ENCODE peak calls at places on chromosomes 3 and 15, in four cellular contexts. T is uterus, S is ovary, C is vagina. O is an unnamed sample. For H3K36me3, the result is how much of the 10 kb centered on the place peaks cover.

GRCh38 chr15:41908681-41909461 is 15.0 kb upstream of the SPTBN5 start:
- DNase-seq in C (no peak), S (no peak), T (no peak), O (no peak)

GRCh38 chr3:190721330-190721729 is 141.2 kb downstream of the GMNC start:
- DNase-seq in S (no peak), T (no peak), C (no peak), O (no peak)

GRCh38 chr15:31159837-31160236 is 58.3 kb upstream of the TRPM1 start:
- DNase-seq in C (no peak), S (no peak), T (no peak), O (no peak)

GRCh38 chr15:34987982-34988873 is at the start of gene ZNF770:
- DNase-seq in C (no peak), S (peak), T (peak), O (peak)

GRCh38 chr3:124780767-124781485 is 50.7 kb downstream of the UMPS start:
- DNase-seq in S (peak), C (no peak), T (peak), O (peak)

GRCh38 chr3:23944007-23944760 is 902 bp upstream of the NR1D2 start:
- DNase-seq in T (no peak), S (no peak), C (no peak), O (no peak)

GRCh38 chr3:123818324-123818920 is 65.7 kb downstream of the MYLK start:
- DNase-seq in S (no peak), T (no peak), C (no peak), O (peak)

GRCh38 chr3:72947715-72948507 is 48.7 kb upstream of the PPP4R2 start:
- DNase-seq in C (no peak), T (no peak), S (no peak), O (no peak)

GRCh38 chr3:189001559-189001958 is 170.2 kb upstream of the TPRG1 start:
- DNase-seq in C (no peak), S (no peak), T (no peak), O (no peak)

GRCh38 chr15:98660055-98660454 is 11.7 kb downstream of the IGF1R start:
- DNase-seq in T (no peak), C (no peak), S (no peak), O (no peak)

GRCh38 chr15:68541743-68542142 is 37.0 kb upstream of the CORO2B start:
- DNase-seq in S (no peak), C (no peak), T (peak), O (no peak)

GRCh38 chr15:35874260-35874905 is 328.4 kb upstream of the DPH6 start:
- DNase-seq in T (no peak), S (no peak), C (no peak), O (no peak)

GRCh38 chr15:73172508-73172907 is 120.2 kb downstream of the NEO1 start:
- DNase-seq in S (no peak), C (no peak), T (no peak), O (no peak)

GRCh38 chr3:143443851-143444331 is 324.3 kb downstream of the CHST2 start:
- DNase-seq in T (peak), C (no peak), S (no peak), O (peak)

GRCh38 chr3:32421991-32422859 is 30.6 kb downstream of the CMTM7 start:
- DNase-seq in T (peak), C (no peak), S (peak), O (peak)

GRCh38 chr3:152593242-152593641 is 241.7 kb upstream of the P2RY1 start:
- DNase-seq in S (no peak), C (no peak), T (no peak), O (no peak)

GRCh38 chr3:152591448-152592003 is 243.4 kb upstream of the P2RY1 start:
- DNase-seq in C (no peak), S (no peak), T (no peak), O (no peak)

GRCh38 chr3:152595975-152596832 is 238.7 kb upstream of the P2RY1 start:
- DNase-seq in T (peak), S (peak), C (no peak), O (no peak)
- H3K36me3 ChIP-seq in T (under half), S (under half), C (under half), O (under half)

GRCh38 chr3:38454884-38455638 is 1.4 kb downstream of the ACVR2B start:
- DNase-seq in S (peak), T (peak), C (no peak), O (peak)
- H3K27ac ChIP-seq in S (peak), T (peak), C (peak), O (no peak)

DNA sequence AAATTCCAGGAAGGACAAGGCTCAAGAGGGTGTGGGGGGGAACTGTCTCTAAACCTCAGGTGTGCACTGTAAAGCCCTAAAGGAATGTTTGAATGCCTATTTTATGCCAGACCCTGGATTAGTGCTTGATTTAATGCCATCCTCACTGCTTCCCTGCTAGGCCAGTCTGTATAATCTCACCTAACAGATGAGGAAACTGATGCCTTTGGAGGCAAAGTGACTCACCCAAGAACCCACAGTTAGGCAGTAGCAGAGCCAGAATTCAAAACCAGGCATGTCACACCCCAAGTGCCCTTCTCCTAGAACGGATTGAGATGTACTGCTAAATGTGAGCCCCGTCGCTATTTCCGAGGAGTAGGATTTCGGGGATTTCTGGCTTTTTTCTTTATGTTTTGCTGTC is 7.8 kb downstream of the CAMK1 start:
- DNase-seq in S (no peak), T (no peak), C (no peak), O (no peak)
- H3K36me3 ChIP-seq in S (under half), T (under half), C (under half), O (under half)

GRCh38 chr3:149592758-149593240 is 65.0 kb downstream of the WWTR1 start:
- DNase-seq in T (no peak), S (peak), C (no peak), O (no peak)
- H3K27ac ChIP-seq in T (no peak), S (peak), C (no peak), O (no peak)

GRCh38 chr15:92902723-92903587 is 2.8 kb downstream of the CHD2 start:
- DNase-seq in C (no peak), S (no peak), T (no peak), O (no peak)
- H3K36me3 ChIP-seq in C (under half), S (under half), T (under half), O (half or more)

GRCh38 chr3:45554001-45554691 is 40.4 kb upstream of the LIMD1 start:
- DNase-seq in T (peak), S (no peak), C (no peak), O (no peak)

GRCh38 chr3:45555154-45555591 is 39.4 kb upstream of the LIMD1 start:
- DNase-seq in C (no peak), S (no peak), T (no peak), O (no peak)

GRCh38 chr3:45557471-45557870 is 37.1 kb upstream of the LIMD1 start:
- DNase-seq in C (no peak), S (no peak), T (no peak), O (no peak)

GRCh38 chr3:45553469-45553974 is 41.0 kb upstream of the LIMD1 start:
- DNase-seq in T (peak), C (no peak), S (peak), O (no peak)

DNA sequence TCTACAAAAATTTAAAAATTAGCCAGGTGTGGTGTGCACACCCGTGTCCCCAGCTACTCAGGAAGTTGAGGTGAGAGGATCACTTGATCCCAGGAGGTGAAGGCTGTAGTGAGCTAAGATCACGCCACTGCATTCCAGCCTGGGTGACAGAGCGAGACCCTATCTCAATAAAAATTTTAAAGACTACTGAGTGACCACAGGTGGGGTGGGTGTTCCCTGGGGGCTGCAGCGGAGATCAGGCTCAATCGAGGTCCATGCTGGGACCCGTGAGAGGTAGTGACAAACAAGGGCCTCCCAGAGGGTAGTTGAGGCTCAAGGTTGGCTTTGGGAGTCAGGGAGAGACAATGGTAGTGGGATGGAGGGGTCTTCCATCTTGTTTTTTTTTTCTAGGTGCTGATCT is 38.9 kb upstream of the LIMD1 start:
- DNase-seq in T (no peak), S (no peak), C (no peak), O (no peak)
- H3K27ac ChIP-seq in T (no peak), S (no peak), C (no peak), O (no peak)

DNA sequence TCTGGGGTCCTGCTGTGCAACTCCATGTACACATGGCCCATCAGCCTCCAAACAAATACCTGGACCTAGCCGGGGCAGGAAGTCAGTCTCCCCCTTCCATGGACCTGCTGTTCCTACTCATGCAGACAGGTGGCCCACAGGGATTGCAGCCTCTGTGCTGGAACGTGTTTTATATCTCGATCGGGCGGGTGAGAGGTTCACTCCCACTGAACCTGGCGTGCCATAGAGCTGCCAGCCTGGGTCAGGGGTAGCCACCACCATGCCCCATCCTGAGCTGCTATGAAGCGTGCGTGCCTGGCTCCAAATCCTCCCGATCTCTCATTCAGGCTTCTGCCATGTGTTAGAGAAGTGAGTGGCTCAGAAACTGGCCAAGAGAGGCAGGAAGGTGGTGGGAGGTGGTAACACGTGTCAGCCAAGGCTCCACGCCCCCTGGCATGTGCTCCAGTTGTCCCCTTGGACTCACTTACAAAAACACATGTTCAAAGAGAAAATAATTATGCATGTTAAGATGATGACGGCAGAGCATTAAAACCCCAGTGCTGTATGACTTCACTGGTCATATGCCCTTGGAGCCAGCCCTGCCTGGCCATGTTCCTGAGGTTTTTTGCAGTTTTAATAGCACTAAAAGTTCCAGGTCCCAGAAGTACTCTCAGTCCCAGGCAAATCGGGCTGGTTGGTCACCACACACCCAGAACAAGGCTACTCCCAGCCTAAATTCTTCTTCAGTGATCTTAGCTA is 30.6 kb downstream of the CTSH start:
- DNase-seq in T (peak), C (peak), S (peak), O (no peak)
- H3K36me3 ChIP-seq in T (under half), C (under half), S (under half), O (half or more)

GRCh38 chr15:67165653-67166260 is 88.7 kb downstream of the AAGAB start:
- DNase-seq in S (no peak), T (no peak), C (no peak), O (no peak)
- H3K27ac ChIP-seq in S (no peak), T (no peak), C (peak), O (no peak)

O was measured in SJSA1.